ENCODE peak calls at places on chromosomes 7 and 10, in eight cellular contexts. I is aorta, S is lung, Y is pancreas, E is IMR-90, N is skeletal muscle cell, O is heart left ventricle, F is kidney epithelial cell. L is an unnamed sample.

GRCh38 chr7:156178214-156178613 is 366.0 kb upstream of the SHH start:
- DNase-seq in I (no peak), S (no peak), F (no peak), Y (no peak), N (no peak), E (no peak), O (no peak), L (no peak)

GRCh38 chr10:113438660-113439059 is 114.2 kb upstream of the HABP2 start:
- DNase-seq in O (no peak), F (no peak), Y (no peak), N (peak; percentile 10), I (no peak), S (no peak), E (peak; percentile 1), L (no peak)

GRCh38 chr10:30447125-30447799 is 13.3 kb downstream of the MAP3K8 start:
- DNase-seq in Y (no peak), S (no peak), O (no peak), E (peak; percentile 95), F (no peak), I (no peak), N (no peak), L (no peak)

GRCh38 chr7:89605362-89605761 is 548.9 kb upstream of the STEAP1 start:
- DNase-seq in I (no peak), E (no peak), Y (no peak), F (no peak), N (no peak), O (no peak), S (no peak), L (no peak)

GRCh38 chr7:127986581-127987461 is 44.4 kb downstream of the LRRC4 start:
- DNase-seq in S (no peak), E (peak; percentile 22), I (no peak), F (no peak), O (no peak), N (no peak), Y (peak; percentile 50), L (no peak)

GRCh38 chr7:81549484-81550016 is 220.3 kb downstream of the HGF start:
- DNase-seq in O (no peak), E (no peak), I (no peak), F (no peak), S (no peak), N (no peak), Y (no peak), L (no peak)

GRCh38 chr7:104966022-104966421 is 48.0 kb upstream of the KMT2E start:
- DNase-seq in O (no peak), E (no peak), N (no peak), I (no peak), S (no peak), F (no peak), Y (no peak), L (no peak)

GRCh38 chr10:78333362-78334143 is 299.9 kb downstream of the RPS24 start:
- DNase-seq in N (no peak), F (no peak), E (no peak), I (no peak), O (no peak), Y (no peak), S (no peak), L (no peak)

GRCh38 chr10:104548090-104548489 is 93.0 kb upstream of the SORCS3 start:
- DNase-seq in Y (no peak), F (peak; percentile 5), I (no peak), S (no peak), N (peak; percentile 0), E (peak; percentile 16), O (no peak), L (no peak)

GRCh38 chr10:10499839-10500238 is 517.8 kb upstream of the CELF2 start:
- DNase-seq in E (peak; percentile 79), F (no peak), Y (no peak), N (peak; percentile 25), I (no peak), O (no peak), S (no peak), L (peak; percentile 61)

GRCh38 chr7:50594734-50595537 is 29.7 kb upstream of the DDC start:
- DNase-seq in E (no peak), S (no peak), O (no peak), N (no peak), Y (no peak), F (no peak), I (no peak), L (no peak)

GRCh38 chr10:100065084-100065660 is 16.5 kb downstream of the CPN1 start:
- DNase-seq in S (no peak), E (no peak), O (no peak), F (no peak), Y (no peak), I (no peak), N (no peak), L (no peak)

GRCh38 chr10:84540617-84541288 is 212.4 kb downstream of the CCSER2 start:
- DNase-seq in N (no peak), F (no peak), O (peak; percentile 87), E (peak; percentile 44), I (peak; percentile 68), S (peak; percentile 73), Y (peak; percentile 75), L (peak; percentile 51)

GRCh38 chr7:138882249-138882648 is 84.3 kb upstream of the ATP6V0A4 start:
- DNase-seq in E (no peak), I (no peak), S (no peak), O (no peak), Y (no peak), F (no peak), N (no peak), L (no peak)

GRCh38 chr7:2451171-2452073 is 24.8 kb downstream of the GRIFIN start:
- DNase-seq in Y (peak; percentile 87), E (peak; percentile 50), O (peak; percentile 94), F (no peak), I (peak; percentile 91), S (peak; percentile 88), N (peak; percentile 14), L (peak; percentile 63)

GRCh38 chr10:124715479-124715878 is 28.7 kb downstream of the FAM53B start:
- DNase-seq in S (no peak), N (no peak), I (peak; percentile 29), O (no peak), Y (no peak), E (no peak), F (no peak), L (no peak)

GRCh38 chr10:3747984-3748383 is 37.0 kb downstream of the KLF6 start:
- DNase-seq in I (no peak), O (no peak), S (no peak), F (no peak), N (no peak), E (no peak), Y (no peak), L (peak; percentile 89)
- H3K4me3 ChIP-seq in I (no peak overlapping the region), O (no peak overlapping the region), S (no peak overlapping the region), F (no peak overlapping the region), N (no peak overlapping the region), E (no peak overlapping the region), Y (no peak overlapping the region), L (no peak overlapping the region)

GRCh38 chr10:89438525-89438924 is 24.2 kb downstream of the IFIT5 start:
- DNase-seq in N (no peak), O (no peak), I (no peak), F (no peak), Y (no peak), S (no peak), E (peak; percentile 33), L (no peak)
- H3K4me3 ChIP-seq in N (no peak overlapping the region), O (no peak overlapping the region), I (no peak overlapping the region), F (no peak overlapping the region), Y (no peak overlapping the region), S (no peak overlapping the region), E (no peak overlapping the region), L (no peak overlapping the region)

DNA sequence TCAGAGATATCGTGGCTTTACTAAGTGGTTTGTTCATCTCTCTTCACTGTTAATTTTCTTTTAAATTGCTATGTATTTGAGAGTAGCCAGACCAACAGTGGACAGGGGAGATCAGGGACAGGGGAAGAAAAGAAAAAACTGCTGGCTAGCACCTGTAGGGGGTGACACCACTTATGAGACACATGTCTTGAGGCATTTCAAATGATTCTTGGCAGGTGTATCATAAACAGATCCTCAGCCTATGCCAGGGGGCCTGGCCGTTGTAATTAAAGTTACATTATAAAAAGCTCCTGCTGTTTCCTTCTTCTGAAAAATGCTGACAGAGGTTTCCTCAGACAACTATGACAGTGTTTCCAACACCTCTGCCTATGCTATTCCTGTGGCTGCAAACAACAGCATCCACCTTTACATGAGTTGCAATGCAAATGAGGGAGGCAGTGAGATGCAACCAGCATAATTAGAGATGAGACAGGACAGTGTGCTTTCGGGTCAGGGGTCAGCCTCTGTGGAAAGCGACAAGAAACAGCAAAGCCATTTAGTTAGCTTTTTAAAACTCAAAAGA is 281.0 kb upstream of the PTER start:
- DNase-seq in O (no peak), N (no peak), F (no peak), I (no peak), E (no peak), Y (no peak), S (no peak), L (no peak)
- H3K4me3 ChIP-seq in O (no peak overlapping the region), N (no peak overlapping the region), F (no peak overlapping the region), I (no peak overlapping the region), E (no peak overlapping the region), Y (no peak overlapping the region), S (no peak overlapping the region), L (no peak overlapping the region)

GRCh38 chr10:8057636-8058273 is 3.3 kb downstream of the GATA3 start:
- DNase-seq in E (no peak), Y (no peak), F (no peak), S (no peak), O (no peak), N (no peak), I (no peak), L (peak; percentile 61)

GRCh38 chr10:8056891-8057331 is 2.4 kb downstream of the GATA3 start:
- DNase-seq in I (no peak), N (no peak), S (no peak), Y (no peak), O (no peak), F (no peak), E (no peak), L (peak; percentile 71)

GRCh38 chr10:8060010-8060703 is 5.7 kb downstream of the GATA3 start:
- DNase-seq in N (no peak), E (peak; percentile 25), F (no peak), Y (no peak), O (no peak), I (no peak), S (no peak), L (peak; percentile 78)

GRCh38 chr10:8059191-8059936 is 4.9 kb downstream of the GATA3 start:
- DNase-seq in F (no peak), E (no peak), I (no peak), O (no peak), Y (no peak), N (no peak), S (no peak), L (peak; percentile 71)

DNA sequence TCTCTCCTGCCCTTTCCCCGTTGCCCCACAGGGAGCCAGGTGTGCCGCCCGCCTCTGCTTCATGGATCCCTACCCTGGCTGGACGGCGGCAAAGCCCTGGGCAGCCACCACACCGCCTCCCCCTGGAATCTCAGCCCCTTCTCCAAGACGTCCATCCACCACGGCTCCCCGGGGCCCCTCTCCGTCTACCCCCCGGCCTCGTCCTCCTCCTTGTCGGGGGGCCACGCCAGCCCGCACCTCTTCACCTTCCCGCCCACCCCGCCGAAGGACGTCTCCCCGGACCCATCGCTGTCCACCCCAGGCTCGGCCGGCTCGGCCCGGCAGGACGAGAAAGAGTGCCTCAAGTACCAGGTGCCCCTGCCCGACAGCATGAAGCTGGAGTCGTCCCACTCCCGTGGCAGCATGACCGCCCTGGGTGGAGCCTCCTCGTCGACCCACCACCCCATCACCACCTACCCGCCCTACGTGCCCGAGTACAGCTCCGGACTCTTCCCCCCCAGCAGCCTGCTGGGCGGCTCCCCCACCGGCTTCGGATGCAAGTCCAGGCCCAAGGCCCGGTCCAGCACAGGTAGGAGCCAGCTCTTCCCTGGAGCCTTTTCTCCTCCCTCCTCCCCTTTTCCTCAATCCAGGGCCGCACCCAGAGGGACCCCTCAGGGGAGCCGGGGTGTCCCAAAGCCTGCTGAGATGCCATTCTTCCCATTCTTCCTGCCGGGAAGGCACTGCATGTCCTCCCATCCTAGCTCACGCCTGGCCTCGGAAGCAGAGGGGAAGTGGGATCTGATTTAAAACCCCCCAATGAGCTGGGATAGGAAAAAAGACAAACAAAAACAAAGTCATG is 4.0 kb downstream of the GATA3 start:
- DNase-seq in Y (no peak), I (no peak), N (no peak), F (no peak), S (no peak), O (no peak), E (no peak), L (no peak)
- H3K4me3 ChIP-seq in Y (no peak overlapping the region), I (no peak overlapping the region), N (no peak overlapping the region), F (peak overlapping the region; percentile 43), S (no peak overlapping the region), O (no peak overlapping the region), E (no peak overlapping the region), L (no peak overlapping the region)